ENCODE peak calls at places on chromosomes 1 and 21, in six cellular contexts. One of them, this sample, is unnamed.

GRCh38 chr1:211606327-211606913 is 27.5 kb upstream of the SLC30A1 start:
- DNase-seq in OCI-LY7: no peak
- DNase-seq in astrocyte: no peak
- DNase-seq in astrocyte of the cerebellum: no peak
- DNase-seq in choroid plexus epithelial cell: no peak
- DNase-seq in A549: no peak
- DNase-seq in this sample: no peak

GRCh38 chr1:153734380-153735089 is 6.7 kb downstream of the INTS3 start:
- DNase-seq in astrocyte of the cerebellum: no peak
- DNase-seq in choroid plexus epithelial cell: no peak
- DNase-seq in A549: no peak
- DNase-seq in astrocyte: no peak
- DNase-seq in OCI-LY7: no peak
- DNase-seq in this sample: no peak

GRCh38 chr1:15736035-15736665 is at the start of gene SLC25A34:
- DNase-seq in choroid plexus epithelial cell: no peak
- DNase-seq in OCI-LY7: no peak
- DNase-seq in astrocyte: no peak
- DNase-seq in astrocyte of the cerebellum: no peak
- DNase-seq in A549: no peak
- DNase-seq in this sample: no peak

GRCh38 chr1:17866451-17867029 is 111.4 kb downstream of the ACTL8 start:
- DNase-seq in astrocyte of the cerebellum: peak; percentile 44
- DNase-seq in astrocyte: peak; percentile 87
- DNase-seq in A549: peak; percentile 51
- DNase-seq in choroid plexus epithelial cell: peak; percentile 83
- DNase-seq in OCI-LY7: no peak
- DNase-seq in this sample: peak; percentile 92

GRCh38 chr1:25458550-25459298 is 28.0 kb downstream of the MACO1 start:
- DNase-seq in astrocyte of the cerebellum: no peak
- DNase-seq in A549: no peak
- DNase-seq in choroid plexus epithelial cell: peak; percentile 57
- DNase-seq in OCI-LY7: no peak
- DNase-seq in astrocyte: peak; percentile 63
- DNase-seq in this sample: peak; percentile 52

GRCh38 chr1:170231669-170232068 is 85.9 kb downstream of the NTMT2 start:
- DNase-seq in A549: no peak
- DNase-seq in astrocyte: no peak
- DNase-seq in choroid plexus epithelial cell: no peak
- DNase-seq in astrocyte of the cerebellum: no peak
- DNase-seq in OCI-LY7: no peak
- DNase-seq in this sample: no peak

GRCh38 chr1:14923400-14924011 is 230.0 kb upstream of the TMEM51 start:
- DNase-seq in OCI-LY7: no peak
- DNase-seq in astrocyte: no peak
- DNase-seq in choroid plexus epithelial cell: no peak
- DNase-seq in A549: no peak
- DNase-seq in astrocyte of the cerebellum: no peak
- DNase-seq in this sample: no peak

GRCh38 chr21:44966135-44967081 is 26.6 kb downstream of the SLX9 start:
- DNase-seq in astrocyte of the cerebellum: no peak
- DNase-seq in astrocyte: no peak
- DNase-seq in A549: no peak
- DNase-seq in OCI-LY7: no peak
- DNase-seq in choroid plexus epithelial cell: no peak
- DNase-seq in this sample: no peak

GRCh38 chr1:196075621-196076020 is 532.6 kb downstream of the KCNT2 start:
- DNase-seq in astrocyte: no peak
- DNase-seq in A549: no peak
- DNase-seq in choroid plexus epithelial cell: no peak
- DNase-seq in astrocyte of the cerebellum: no peak
- DNase-seq in OCI-LY7: no peak
- DNase-seq in this sample: no peak

GRCh38 chr1:50289495-50289894 is 133.7 kb downstream of the DMRTA2 start:
- DNase-seq in A549: no peak
- DNase-seq in OCI-LY7: no peak
- DNase-seq in astrocyte of the cerebellum: no peak
- DNase-seq in choroid plexus epithelial cell: no peak
- DNase-seq in astrocyte: no peak
- DNase-seq in this sample: no peak

GRCh38 chr1:171161431-171161830 is 23.7 kb upstream of the FMO2 start:
- DNase-seq in OCI-LY7: no peak
- DNase-seq in astrocyte: no peak
- DNase-seq in astrocyte of the cerebellum: no peak
- DNase-seq in A549: no peak
- DNase-seq in choroid plexus epithelial cell: no peak
- DNase-seq in this sample: no peak

GRCh38 chr1:248841702-248842395 is 3.8 kb downstream of the ZNF672 start:
- DNase-seq in astrocyte: peak; percentile 26
- DNase-seq in A549: peak; percentile 55
- DNase-seq in choroid plexus epithelial cell: peak; percentile 83
- DNase-seq in astrocyte of the cerebellum: no peak
- DNase-seq in OCI-LY7: peak; percentile 25
- DNase-seq in this sample: peak; percentile 80

GRCh38 chr1:35031103-35031452 is 667 bp downstream of the ZMYM6 start:
- DNase-seq in astrocyte of the cerebellum: peak; percentile 1
- DNase-seq in A549: peak; percentile 11
- DNase-seq in astrocyte: peak; percentile 40
- DNase-seq in choroid plexus epithelial cell: peak; percentile 47
- DNase-seq in OCI-LY7: peak; percentile 45
- DNase-seq in this sample: peak; percentile 49

GRCh38 chr1:60296794-60297193 is 223.2 kb upstream of the C1orf87 start:
- DNase-seq in astrocyte of the cerebellum: no peak
- DNase-seq in A549: no peak
- DNase-seq in OCI-LY7: no peak
- DNase-seq in astrocyte: no peak
- DNase-seq in choroid plexus epithelial cell: no peak
- DNase-seq in this sample: no peak

GRCh38 chr21:46617267-46618051 is 12.6 kb upstream of the S100B start:
- DNase-seq in A549: no peak
- DNase-seq in astrocyte of the cerebellum: no peak
- DNase-seq in OCI-LY7: no peak
- DNase-seq in astrocyte: peak; percentile 79
- DNase-seq in choroid plexus epithelial cell: peak; percentile 72
- DNase-seq in this sample: peak; percentile 38

GRCh38 chr1:202037706-202038296 is 27.4 kb downstream of the ELF3 start:
- DNase-seq in OCI-LY7: no peak
- DNase-seq in astrocyte of the cerebellum: no peak
- DNase-seq in A549: peak; percentile 59
- DNase-seq in choroid plexus epithelial cell: peak; percentile 48
- DNase-seq in astrocyte: peak; percentile 42
- DNase-seq in this sample: no peak

GRCh38 chr1:87449348-87449963 is 120.8 kb downstream of the LMO4 start:
- DNase-seq in A549: no peak
- DNase-seq in astrocyte of the cerebellum: no peak
- DNase-seq in astrocyte: no peak
- DNase-seq in choroid plexus epithelial cell: peak; percentile 17
- DNase-seq in OCI-LY7: peak; percentile 47
- DNase-seq in this sample: no peak

GRCh38 chr1:203287109-203287893 is 18.0 kb upstream of the BTG2 start:
- DNase-seq in A549: no peak
- DNase-seq in choroid plexus epithelial cell: no peak
- DNase-seq in astrocyte: no peak
- DNase-seq in astrocyte of the cerebellum: no peak
- DNase-seq in OCI-LY7: peak; percentile 96
- DNase-seq in this sample: no peak

GRCh38 chr1:8343464-8344001 is 25.6 kb downstream of the SLC45A1 start:
- DNase-seq in choroid plexus epithelial cell: peak; percentile 97
- DNase-seq in astrocyte: peak; percentile 95
- DNase-seq in OCI-LY7: no peak
- DNase-seq in astrocyte of the cerebellum: peak; percentile 94
- DNase-seq in A549: peak; percentile 89
- DNase-seq in this sample: peak; percentile 95

GRCh38 chr1:12258272-12258671 is 28.4 kb downstream of the VPS13D start:
- DNase-seq in A549: no peak
- DNase-seq in astrocyte: no peak
- DNase-seq in astrocyte of the cerebellum: no peak
- DNase-seq in OCI-LY7: no peak
- DNase-seq in choroid plexus epithelial cell: no peak
- DNase-seq in this sample: no peak

GRCh38 chr1:174976436-174977107 is 23.2 kb upstream of the CACYBP start:
- DNase-seq in choroid plexus epithelial cell: peak; percentile 77
- DNase-seq in astrocyte of the cerebellum: no peak
- DNase-seq in A549: no peak
- DNase-seq in astrocyte: peak; percentile 53
- DNase-seq in OCI-LY7: no peak
- DNase-seq in this sample: peak; percentile 60

GRCh38 chr1:48697066-48697707 is 79.5 kb downstream of the BEND5 start:
- DNase-seq in astrocyte: no peak
- DNase-seq in choroid plexus epithelial cell: peak; percentile 55
- DNase-seq in astrocyte of the cerebellum: no peak
- DNase-seq in A549: peak; percentile 12
- DNase-seq in OCI-LY7: peak; percentile 49
- DNase-seq in this sample: peak; percentile 16

GRCh38 chr1:43632135-43632670 is 17.7 kb upstream of the KDM4A start:
- DNase-seq in choroid plexus epithelial cell: no peak
- DNase-seq in astrocyte of the cerebellum: no peak
- DNase-seq in astrocyte: no peak
- DNase-seq in A549: no peak
- DNase-seq in OCI-LY7: no peak
- DNase-seq in this sample: no peak

GRCh38 chr1:205913451-205914204 is 29.6 kb downstream of the SLC26A9 start:
- DNase-seq in choroid plexus epithelial cell: no peak
- DNase-seq in OCI-LY7: no peak
- DNase-seq in A549: peak; percentile 41
- DNase-seq in astrocyte of the cerebellum: no peak
- DNase-seq in astrocyte: peak; percentile 41
- DNase-seq in this sample: peak; percentile 72

GRCh38 chr1:98981917-98982513 is 22.6 kb downstream of the PLPPR5 start:
- DNase-seq in OCI-LY7: no peak
- DNase-seq in astrocyte: peak; percentile 30
- DNase-seq in choroid plexus epithelial cell: peak; percentile 46
- DNase-seq in astrocyte of the cerebellum: no peak
- DNase-seq in A549: no peak
- DNase-seq in this sample: peak; percentile 13

GRCh38 chr21:19340954-19341353 is 937.4 kb upstream of the TMPRSS15 start:
- DNase-seq in OCI-LY7: no peak
- DNase-seq in choroid plexus epithelial cell: no peak
- DNase-seq in astrocyte of the cerebellum: no peak
- DNase-seq in A549: no peak
- DNase-seq in astrocyte: no peak
- DNase-seq in this sample: no peak

GRCh38 chr21:19343711-19344110 is 940.1 kb upstream of the TMPRSS15 start:
- DNase-seq in astrocyte: no peak
- DNase-seq in choroid plexus epithelial cell: no peak
- DNase-seq in astrocyte of the cerebellum: no peak
- DNase-seq in OCI-LY7: no peak
- DNase-seq in A549: no peak
- DNase-seq in this sample: no peak

DNA sequence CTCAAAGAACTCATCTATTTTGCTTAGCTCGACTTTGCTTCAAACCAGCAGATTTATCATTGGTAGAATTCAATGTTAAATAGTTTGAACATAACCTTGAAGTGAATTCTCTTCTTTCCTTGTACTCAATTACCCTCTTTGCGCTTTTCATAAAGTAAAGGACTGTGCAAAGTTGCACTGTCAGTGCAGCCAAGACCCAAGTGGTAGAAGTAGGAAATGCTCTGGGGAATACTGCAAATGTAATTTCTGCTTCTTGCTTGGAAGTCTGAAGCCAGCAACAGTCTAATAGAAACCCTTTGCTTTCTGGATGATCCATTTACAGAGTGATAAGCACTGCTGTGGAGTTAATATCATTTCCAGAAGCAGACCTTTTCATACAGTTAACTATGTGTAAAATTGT is 936.7 kb upstream of the TMPRSS15 start:
- DNase-seq in OCI-LY7: no peak
- DNase-seq in astrocyte of the cerebellum: no peak
- DNase-seq in choroid plexus epithelial cell: no peak
- DNase-seq in astrocyte: no peak
- DNase-seq in A549: no peak
- DNase-seq in this sample: no peak
- TF ChIP-seq CTCF in OCI-LY7: no peak
- TF ChIP-seq CTCF in astrocyte of the cerebellum: no peak
- TF ChIP-seq CTCF in choroid plexus epithelial cell: peak; percentile 12
- TF ChIP-seq CTCF in astrocyte: no peak
- TF ChIP-seq CTCF in A549: no peak
- TF ChIP-seq CTCF in this sample: no peak

GRCh38 chr21:28781602-28782274 is 210.9 kb downstream of the LTN1 start:
- DNase-seq in astrocyte: no peak
- DNase-seq in astrocyte of the cerebellum: no peak
- DNase-seq in choroid plexus epithelial cell: peak; percentile 68
- DNase-seq in OCI-LY7: peak; percentile 20
- DNase-seq in A549: peak; percentile 29
- DNase-seq in this sample: peak; percentile 26
- TF ChIP-seq CTCF in astrocyte: peak; percentile 67
- TF ChIP-seq CTCF in astrocyte of the cerebellum: peak; percentile 67
- TF ChIP-seq CTCF in choroid plexus epithelial cell: peak; percentile 76
- TF ChIP-seq CTCF in OCI-LY7: peak; percentile 70
- TF ChIP-seq CTCF in A549: no peak
- TF ChIP-seq CTCF in this sample: peak; percentile 68

DNA sequence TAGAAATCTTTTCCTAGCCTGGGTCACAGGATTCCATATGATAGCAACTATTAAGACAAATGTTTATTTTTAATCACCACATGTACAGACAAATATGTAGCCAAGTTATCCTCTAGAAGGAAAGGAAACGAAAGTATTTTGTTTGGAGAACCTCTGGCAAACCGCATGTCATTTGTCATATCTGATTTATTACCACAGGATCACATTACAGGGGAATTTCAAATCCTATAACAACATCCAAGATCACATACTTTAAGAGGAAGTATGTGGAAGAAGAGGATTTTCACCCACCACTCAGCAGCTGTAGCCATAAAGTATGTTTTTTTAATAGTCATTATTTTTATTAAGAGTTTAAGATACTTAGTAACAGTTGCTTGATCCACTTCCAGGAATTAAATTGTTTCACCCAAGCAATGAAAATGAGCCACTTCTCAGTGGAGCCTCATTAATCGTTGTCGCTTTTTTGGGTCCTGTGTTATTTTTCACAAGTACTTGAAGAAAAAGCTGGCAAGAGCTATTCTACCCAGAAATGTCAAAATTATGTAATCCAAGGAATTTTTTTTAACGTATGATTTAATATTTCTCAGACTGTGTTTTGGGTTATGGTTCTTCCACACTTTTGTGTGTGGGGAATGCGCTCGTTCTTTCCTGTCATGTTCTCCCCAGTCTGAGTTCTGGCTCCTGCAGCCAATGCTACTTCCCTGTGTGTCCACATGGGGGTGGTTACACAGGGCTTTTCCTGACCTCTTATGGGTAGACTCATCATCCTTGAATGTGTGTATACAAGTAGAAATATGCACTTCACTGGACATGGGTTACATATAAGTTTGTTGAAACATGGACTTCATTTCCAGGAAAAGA is 6.9 kb downstream of the SERTAD4 start:
- DNase-seq in OCI-LY7: no peak
- DNase-seq in astrocyte: peak; percentile 98
- DNase-seq in A549: peak; percentile 51
- DNase-seq in choroid plexus epithelial cell: peak; percentile 66
- DNase-seq in astrocyte of the cerebellum: peak; percentile 82
- DNase-seq in this sample: peak; percentile 85
- TF ChIP-seq CTCF in OCI-LY7: peak; percentile 50
- TF ChIP-seq CTCF in astrocyte: peak; percentile 73
- TF ChIP-seq CTCF in A549: peak; percentile 27
- TF ChIP-seq CTCF in choroid plexus epithelial cell: peak; percentile 39
- TF ChIP-seq CTCF in astrocyte of the cerebellum: peak; percentile 74
- TF ChIP-seq CTCF in this sample: peak; percentile 70

GRCh38 chr1:179194068-179194537 is 35.4 kb downstream of the ABL2 start:
- DNase-seq in astrocyte of the cerebellum: no peak
- DNase-seq in choroid plexus epithelial cell: no peak
- DNase-seq in OCI-LY7: no peak
- DNase-seq in astrocyte: no peak
- DNase-seq in A549: no peak
- DNase-seq in this sample: no peak

GRCh38 chr1:179195374-179195773 is 34.1 kb downstream of the ABL2 start:
- DNase-seq in choroid plexus epithelial cell: no peak
- DNase-seq in astrocyte: no peak
- DNase-seq in OCI-LY7: no peak
- DNase-seq in astrocyte of the cerebellum: no peak
- DNase-seq in A549: no peak
- DNase-seq in this sample: no peak

GRCh38 chr1:179197690-179198297 is 31.7 kb downstream of the ABL2 start:
- DNase-seq in OCI-LY7: no peak
- DNase-seq in astrocyte: no peak
- DNase-seq in A549: no peak
- DNase-seq in astrocyte of the cerebellum: no peak
- DNase-seq in choroid plexus epithelial cell: no peak
- DNase-seq in this sample: no peak
- TF ChIP-seq CTCF in OCI-LY7: no peak
- TF ChIP-seq CTCF in astrocyte: no peak
- TF ChIP-seq CTCF in A549: no peak
- TF ChIP-seq CTCF in astrocyte of the cerebellum: no peak
- TF ChIP-seq CTCF in choroid plexus epithelial cell: no peak
- TF ChIP-seq CTCF in this sample: no peak

This sample was measured in AG10803.